ENCODE peak calls at places on chromosome 19, in nine cellular contexts. One of them, this sample, is unnamed.

GRCh38 chr19:3720533-3720917 is 12.3 kb downstream of the TJP3 start:
- DNase-seq in activated T-cell treated with anti-CD3 and anti-CD28 coated beads for 24 hours: no peak
- DNase-seq in naive thymus-derived CD8-positive, alpha-beta T cell: no peak
- DNase-seq in Karpas-422: no peak
- DNase-seq in stimulated activated CD4-positive, alpha-beta T cell treated with anti-CD3 and anti-CD28 coated beads, Interleukin-15, amount 100 ng/mL, for 1 hour: no peak
- DNase-seq in CD8-positive, alpha-beta memory T cell: no peak
- DNase-seq in Calu3: peak
- DNase-seq in retina: no peak
- DNase-seq in GDM1: no peak
- DNase-seq in this sample: peak

GRCh38 chr19:56091751-56092546 is 29.1 kb downstream of the ZNF787 start:
- DNase-seq in activated T-cell treated with anti-CD3 and anti-CD28 coated beads for 24 hours: no peak
- DNase-seq in naive thymus-derived CD8-positive, alpha-beta T cell: no peak
- DNase-seq in Karpas-422: no peak
- DNase-seq in stimulated activated CD4-positive, alpha-beta T cell treated with anti-CD3 and anti-CD28 coated beads, Interleukin-15, amount 100 ng/mL, for 1 hour: no peak
- DNase-seq in CD8-positive, alpha-beta memory T cell: no peak
- DNase-seq in Calu3: peak
- DNase-seq in retina: no peak
- DNase-seq in GDM1: no peak
- DNase-seq in this sample: no peak

GRCh38 chr19:46412983-46413261 is 442 bp downstream of the CCDC8 start:
- DNase-seq in activated T-cell treated with anti-CD3 and anti-CD28 coated beads for 24 hours: no peak
- DNase-seq in naive thymus-derived CD8-positive, alpha-beta T cell: no peak
- DNase-seq in Karpas-422: no peak
- DNase-seq in stimulated activated CD4-positive, alpha-beta T cell treated with anti-CD3 and anti-CD28 coated beads, Interleukin-15, amount 100 ng/mL, for 1 hour: no peak
- DNase-seq in CD8-positive, alpha-beta memory T cell: no peak
- DNase-seq in Calu3: no peak
- DNase-seq in retina: no peak
- DNase-seq in GDM1: no peak
- DNase-seq in this sample: no peak

GRCh38 chr19:33788676-33789075 is 8.0 kb upstream of the KCTD15 start:
- DNase-seq in activated T-cell treated with anti-CD3 and anti-CD28 coated beads for 24 hours: no peak
- DNase-seq in naive thymus-derived CD8-positive, alpha-beta T cell: no peak
- DNase-seq in Karpas-422: no peak
- DNase-seq in stimulated activated CD4-positive, alpha-beta T cell treated with anti-CD3 and anti-CD28 coated beads, Interleukin-15, amount 100 ng/mL, for 1 hour: no peak
- DNase-seq in CD8-positive, alpha-beta memory T cell: no peak
- DNase-seq in Calu3: no peak
- DNase-seq in retina: no peak
- DNase-seq in GDM1: no peak
- DNase-seq in this sample: no peak

GRCh38 chr19:6802336-6803035 is 30.0 kb downstream of the VAV1 start:
- DNase-seq in activated T-cell treated with anti-CD3 and anti-CD28 coated beads for 24 hours: peak
- DNase-seq in naive thymus-derived CD8-positive, alpha-beta T cell: peak
- DNase-seq in Karpas-422: peak
- DNase-seq in stimulated activated CD4-positive, alpha-beta T cell treated with anti-CD3 and anti-CD28 coated beads, Interleukin-15, amount 100 ng/mL, for 1 hour: peak
- DNase-seq in CD8-positive, alpha-beta memory T cell: peak
- DNase-seq in Calu3: no peak
- DNase-seq in retina: no peak
- DNase-seq in GDM1: peak
- DNase-seq in this sample: no peak

GRCh38 chr19:49952475-49952829 is 8.5 kb downstream of the SIGLEC11 start:
- DNase-seq in activated T-cell treated with anti-CD3 and anti-CD28 coated beads for 24 hours: no peak
- DNase-seq in naive thymus-derived CD8-positive, alpha-beta T cell: no peak
- DNase-seq in Karpas-422: no peak
- DNase-seq in stimulated activated CD4-positive, alpha-beta T cell treated with anti-CD3 and anti-CD28 coated beads, Interleukin-15, amount 100 ng/mL, for 1 hour: no peak
- DNase-seq in CD8-positive, alpha-beta memory T cell: no peak
- DNase-seq in Calu3: no peak
- DNase-seq in retina: no peak
- DNase-seq in GDM1: no peak
- DNase-seq in this sample: no peak

GRCh38 chr19:15269806-15270205 is 37.6 kb upstream of the EPHX3 start:
- DNase-seq in activated T-cell treated with anti-CD3 and anti-CD28 coated beads for 24 hours: no peak
- DNase-seq in naive thymus-derived CD8-positive, alpha-beta T cell: no peak
- DNase-seq in Karpas-422: no peak
- DNase-seq in stimulated activated CD4-positive, alpha-beta T cell treated with anti-CD3 and anti-CD28 coated beads, Interleukin-15, amount 100 ng/mL, for 1 hour: no peak
- DNase-seq in CD8-positive, alpha-beta memory T cell: no peak
- DNase-seq in Calu3: no peak
- DNase-seq in retina: no peak
- DNase-seq in GDM1: no peak
- DNase-seq in this sample: no peak

GRCh38 chr19:5251096-5252065 is 89.2 kb downstream of the PTPRS start:
- DNase-seq in activated T-cell treated with anti-CD3 and anti-CD28 coated beads for 24 hours: no peak
- DNase-seq in naive thymus-derived CD8-positive, alpha-beta T cell: no peak
- DNase-seq in Karpas-422: no peak
- DNase-seq in stimulated activated CD4-positive, alpha-beta T cell treated with anti-CD3 and anti-CD28 coated beads, Interleukin-15, amount 100 ng/mL, for 1 hour: no peak
- DNase-seq in CD8-positive, alpha-beta memory T cell: no peak
- DNase-seq in Calu3: no peak
- DNase-seq in retina: no peak
- DNase-seq in GDM1: no peak
- DNase-seq in this sample: no peak

GRCh38 chr19:53195265-53195879 is 2.2 kb upstream of the ZNF665 start:
- DNase-seq in activated T-cell treated with anti-CD3 and anti-CD28 coated beads for 24 hours: peak
- DNase-seq in naive thymus-derived CD8-positive, alpha-beta T cell: peak
- DNase-seq in Karpas-422: peak
- DNase-seq in stimulated activated CD4-positive, alpha-beta T cell treated with anti-CD3 and anti-CD28 coated beads, Interleukin-15, amount 100 ng/mL, for 1 hour: peak
- DNase-seq in CD8-positive, alpha-beta memory T cell: peak
- DNase-seq in Calu3: peak
- DNase-seq in retina: peak
- DNase-seq in GDM1: peak
- DNase-seq in this sample: peak

GRCh38 chr19:7153008-7153407 is 83.5 kb downstream of the ZNF557 start:
- DNase-seq in activated T-cell treated with anti-CD3 and anti-CD28 coated beads for 24 hours: no peak
- DNase-seq in naive thymus-derived CD8-positive, alpha-beta T cell: no peak
- DNase-seq in Karpas-422: no peak
- DNase-seq in stimulated activated CD4-positive, alpha-beta T cell treated with anti-CD3 and anti-CD28 coated beads, Interleukin-15, amount 100 ng/mL, for 1 hour: no peak
- DNase-seq in CD8-positive, alpha-beta memory T cell: no peak
- DNase-seq in Calu3: no peak
- DNase-seq in retina: no peak
- DNase-seq in GDM1: no peak
- DNase-seq in this sample: no peak

GRCh38 chr19:40521276-40521675 is 54.5 kb downstream of the SPTBN4 start:
- DNase-seq in activated T-cell treated with anti-CD3 and anti-CD28 coated beads for 24 hours: no peak
- DNase-seq in naive thymus-derived CD8-positive, alpha-beta T cell: no peak
- DNase-seq in Karpas-422: peak
- DNase-seq in stimulated activated CD4-positive, alpha-beta T cell treated with anti-CD3 and anti-CD28 coated beads, Interleukin-15, amount 100 ng/mL, for 1 hour: no peak
- DNase-seq in CD8-positive, alpha-beta memory T cell: no peak
- DNase-seq in Calu3: no peak
- DNase-seq in retina: no peak
- DNase-seq in GDM1: no peak
- DNase-seq in this sample: no peak

GRCh38 chr19:48997972-48998371 is 4.3 kb downstream of the RUVBL2 start:
- DNase-seq in activated T-cell treated with anti-CD3 and anti-CD28 coated beads for 24 hours: no peak
- DNase-seq in naive thymus-derived CD8-positive, alpha-beta T cell: no peak
- DNase-seq in Karpas-422: peak
- DNase-seq in stimulated activated CD4-positive, alpha-beta T cell treated with anti-CD3 and anti-CD28 coated beads, Interleukin-15, amount 100 ng/mL, for 1 hour: peak
- DNase-seq in CD8-positive, alpha-beta memory T cell: no peak
- DNase-seq in Calu3: peak
- DNase-seq in retina: no peak
- DNase-seq in GDM1: peak
- DNase-seq in this sample: peak

GRCh38 chr19:34405892-34406660 is 1.9 kb downstream of the PDCD2L start:
- DNase-seq in activated T-cell treated with anti-CD3 and anti-CD28 coated beads for 24 hours: no peak
- DNase-seq in naive thymus-derived CD8-positive, alpha-beta T cell: no peak
- DNase-seq in Karpas-422: no peak
- DNase-seq in stimulated activated CD4-positive, alpha-beta T cell treated with anti-CD3 and anti-CD28 coated beads, Interleukin-15, amount 100 ng/mL, for 1 hour: no peak
- DNase-seq in CD8-positive, alpha-beta memory T cell: no peak
- DNase-seq in Calu3: no peak
- DNase-seq in retina: no peak
- DNase-seq in GDM1: no peak
- DNase-seq in this sample: no peak

GRCh38 chr19:43570174-43570791 is 5.0 kb downstream of the XRCC1 start:
- DNase-seq in activated T-cell treated with anti-CD3 and anti-CD28 coated beads for 24 hours: no peak
- DNase-seq in naive thymus-derived CD8-positive, alpha-beta T cell: no peak
- DNase-seq in Karpas-422: no peak
- DNase-seq in stimulated activated CD4-positive, alpha-beta T cell treated with anti-CD3 and anti-CD28 coated beads, Interleukin-15, amount 100 ng/mL, for 1 hour: no peak
- DNase-seq in CD8-positive, alpha-beta memory T cell: no peak
- DNase-seq in Calu3: no peak
- DNase-seq in retina: no peak
- DNase-seq in GDM1: no peak
- DNase-seq in this sample: no peak

GRCh38 chr19:40420766-40421467 is 4.9 kb downstream of the SERTAD1 start:
- DNase-seq in activated T-cell treated with anti-CD3 and anti-CD28 coated beads for 24 hours: peak
- DNase-seq in naive thymus-derived CD8-positive, alpha-beta T cell: peak
- DNase-seq in Karpas-422: peak
- DNase-seq in stimulated activated CD4-positive, alpha-beta T cell treated with anti-CD3 and anti-CD28 coated beads, Interleukin-15, amount 100 ng/mL, for 1 hour: peak
- DNase-seq in CD8-positive, alpha-beta memory T cell: peak
- DNase-seq in Calu3: peak
- DNase-seq in retina: peak
- DNase-seq in GDM1: peak
- DNase-seq in this sample: peak

GRCh38 chr19:38549061-38549460 is 68.7 kb downstream of the MAP4K1 start:
- DNase-seq in activated T-cell treated with anti-CD3 and anti-CD28 coated beads for 24 hours: no peak
- DNase-seq in naive thymus-derived CD8-positive, alpha-beta T cell: no peak
- DNase-seq in Karpas-422: no peak
- DNase-seq in stimulated activated CD4-positive, alpha-beta T cell treated with anti-CD3 and anti-CD28 coated beads, Interleukin-15, amount 100 ng/mL, for 1 hour: no peak
- DNase-seq in CD8-positive, alpha-beta memory T cell: no peak
- DNase-seq in Calu3: no peak
- DNase-seq in retina: no peak
- DNase-seq in GDM1: no peak
- DNase-seq in this sample: no peak